ENCODE peak calls at places on chromosome 13, in seven cellular contexts. V is body of pancreas, E is right lobe of liver, Y is lower leg skin, Q is uterus, B is heart left ventricle, O is A549. T is an unnamed sample.

GRCh38 chr13:107456431-107456830 is 758.9 kb downstream of the LIG4 start:
- DNase-seq in V (no peak), E (no peak), Y (no peak), Q (no peak), B (no peak), O (no peak), T (no peak)

GRCh38 chr13:93558637-93559036 is 332.0 kb downstream of the GPC6 start:
- DNase-seq in V (no peak), E (no peak), Y (no peak), Q (no peak), B (no peak), O (no peak), T (no peak)

GRCh38 chr13:41848435-41849255 is 112.3 kb downstream of the VWA8 start:
- DNase-seq in V (no peak), E (no peak), Y (no peak), Q (no peak), B (no peak), O (no peak), T (no peak)

GRCh38 chr13:45989607-45990006 is 62.9 kb downstream of the ZC3H13 start:
- DNase-seq in V (no peak), E (no peak), Y (no peak), Q (no peak), B (no peak), O (no peak), T (no peak)

GRCh38 chr13:74036373-74036772 is 97.8 kb downstream of the KLF12 start:
- DNase-seq in V (no peak), E (no peak), Y (peak), Q (no peak), B (no peak), O (no peak), T (no peak)

GRCh38 chr13:54705738-54706137 is 1677.1 kb downstream of the OLFM4 start:
- DNase-seq in V (no peak), E (no peak), Y (no peak), Q (no peak), B (no peak), O (no peak), T (no peak)

GRCh38 chr13:24130134-24130792 is 30.3 kb upstream of the SPATA13 start:
- DNase-seq in V (no peak), E (no peak), Y (no peak), Q (no peak), B (no peak), O (no peak), T (no peak)

GRCh38 chr13:73000027-73000674 is 58.7 kb upstream of the KLF5 start:
- DNase-seq in V (no peak), E (no peak), Y (no peak), Q (no peak), B (no peak), O (no peak), T (no peak)

GRCh38 chr13:41231786-41232185 is 31.6 kb downstream of the MTRF1 start:
- DNase-seq in V (peak), E (no peak), Y (no peak), Q (no peak), B (peak), O (no peak), T (peak)

GRCh38 chr13:73741111-73741510 is 393.1 kb downstream of the KLF12 start:
- DNase-seq in V (no peak), E (no peak), Y (no peak), Q (no peak), B (no peak), O (no peak), T (no peak)

GRCh38 chr13:59445812-59446211 is 717.9 kb downstream of the DIAPH3 start:
- DNase-seq in V (no peak), E (no peak), Y (no peak), Q (no peak), B (no peak), O (no peak), T (no peak)

GRCh38 chr13:81487151-81487550 is 1146.2 kb upstream of the SPRY2 start:
- DNase-seq in V (peak), E (no peak), Y (no peak), Q (no peak), B (no peak), O (no peak), T (peak)

GRCh38 chr13:46403851-46404731 is 17.0 kb upstream of the RUBCNL start:
- DNase-seq in V (no peak), E (no peak), Y (no peak), Q (no peak), B (no peak), O (no peak), T (no peak)

GRCh38 chr13:52161193-52161646 is 1.8 kb upstream of the NEK3 start:
- DNase-seq in V (no peak), E (no peak), Y (no peak), Q (no peak), B (no peak), O (no peak), T (no peak)

GRCh38 chr13:96925466-96925865 is 68.8 kb downstream of the OXGR1 start:
- DNase-seq in V (no peak), E (no peak), Y (no peak), Q (no peak), B (no peak), O (no peak), T (no peak)

GRCh38 chr13:61486496-61486895 is 70.8 kb upstream of the PCDH20 start:
- DNase-seq in V (no peak), E (no peak), Y (no peak), Q (no peak), B (no peak), O (no peak), T (no peak)

GRCh38 chr13:25203256-25203794 is 31.2 kb upstream of the AMER2 start:
- DNase-seq in V (no peak), E (no peak), Y (no peak), Q (no peak), B (no peak), O (no peak), T (no peak)

GRCh38 chr13:30791354-30791921 is 56.1 kb downstream of the ALOX5AP start:
- DNase-seq in V (no peak), E (no peak), Y (no peak), Q (no peak), B (peak), O (no peak), T (no peak)

GRCh38 chr13:111217661-111218060 is 102.6 kb downstream of the ARHGEF7 start:
- DNase-seq in V (peak), E (peak), Y (no peak), Q (no peak), B (no peak), O (no peak), T (no peak)

GRCh38 chr13:63336549-63336948 is 1920.9 kb upstream of the PCDH20 start:
- DNase-seq in V (no peak), E (no peak), Y (no peak), Q (no peak), B (no peak), O (no peak), T (no peak)

GRCh38 chr13:30725331-30726085 is 9.8 kb upstream of the ALOX5AP start:
- DNase-seq in V (peak), E (peak), Y (no peak), Q (no peak), B (no peak), O (no peak), T (no peak)

GRCh38 chr13:107348931-107349330 is 781.0 kb upstream of the ARGLU1 start:
- DNase-seq in V (no peak), E (no peak), Y (no peak), Q (no peak), B (no peak), O (no peak), T (no peak)

GRCh38 chr13:62320129-62320724 is 904.6 kb upstream of the PCDH20 start:
- DNase-seq in V (no peak), E (no peak), Y (no peak), Q (no peak), B (no peak), O (peak), T (peak)

GRCh38 chr13:101767096-101767495 is 314.6 kb downstream of the ITGBL1 start:
- DNase-seq in V (no peak), E (no peak), Y (no peak), Q (no peak), B (no peak), O (no peak), T (no peak)

GRCh38 chr13:79593121-79593520 is 112.2 kb downstream of the NDFIP2 start:
- DNase-seq in V (no peak), E (no peak), Y (no peak), Q (no peak), B (no peak), O (no peak), T (no peak)

GRCh38 chr13:71017607-71018006 is 849.4 kb downstream of the DACH1 start:
- DNase-seq in V (no peak), E (no peak), Y (no peak), Q (no peak), B (no peak), O (no peak), T (no peak)

GRCh38 chr13:97133554-97133953 is 88.6 kb upstream of the MBNL2 start:
- DNase-seq in V (no peak), E (no peak), Y (no peak), Q (no peak), B (no peak), O (no peak), T (no peak)

GRCh38 chr13:56393549-56393948 is 747.2 kb upstream of the PRR20A start:
- DNase-seq in V (no peak), E (no peak), Y (no peak), Q (no peak), B (no peak), O (no peak), T (no peak)

GRCh38 chr13:19586904-19587634 is 25.7 kb upstream of the TPTE2 start:
- DNase-seq in V (peak), E (no peak), Y (no peak), Q (no peak), B (no peak), O (no peak), T (peak)

GRCh38 chr13:75687145-75687763 is 51.1 kb downstream of the LMO7 start:
- DNase-seq in V (no peak), E (no peak), Y (no peak), Q (no peak), B (no peak), O (no peak), T (peak)

GRCh38 chr13:50613356-50613831 is 230.1 kb downstream of the DLEU7 start:
- DNase-seq in V (no peak), E (no peak), Y (no peak), Q (no peak), B (no peak), O (no peak), T (peak)

GRCh38 chr13:27086599-27087265 is 84.9 kb downstream of the USP12 start:
- DNase-seq in V (no peak), E (no peak), Y (no peak), Q (no peak), B (no peak), O (no peak), T (no peak)

GRCh38 chr13:40189885-40190655 is 476.4 kb downstream of the FOXO1 start:
- DNase-seq in V (no peak), E (no peak), Y (no peak), Q (no peak), B (no peak), O (no peak), T (no peak)

GRCh38 chr13:45859682-45860081 is 8.1 kb upstream of the SIAH3 start:
- DNase-seq in V (no peak), E (no peak), Y (no peak), Q (no peak), B (no peak), O (no peak), T (no peak)

GRCh38 chr13:113996912-113997745 is 23.3 kb upstream of the C13orf46 start:
- DNase-seq in V (no peak), E (no peak), Y (no peak), Q (no peak), B (no peak), O (no peak), T (no peak)

GRCh38 chr13:109254271-109254670 is 532.1 kb downstream of the IRS2 start:
- DNase-seq in V (no peak), E (no peak), Y (no peak), Q (no peak), B (no peak), O (no peak), T (no peak)

DNA sequence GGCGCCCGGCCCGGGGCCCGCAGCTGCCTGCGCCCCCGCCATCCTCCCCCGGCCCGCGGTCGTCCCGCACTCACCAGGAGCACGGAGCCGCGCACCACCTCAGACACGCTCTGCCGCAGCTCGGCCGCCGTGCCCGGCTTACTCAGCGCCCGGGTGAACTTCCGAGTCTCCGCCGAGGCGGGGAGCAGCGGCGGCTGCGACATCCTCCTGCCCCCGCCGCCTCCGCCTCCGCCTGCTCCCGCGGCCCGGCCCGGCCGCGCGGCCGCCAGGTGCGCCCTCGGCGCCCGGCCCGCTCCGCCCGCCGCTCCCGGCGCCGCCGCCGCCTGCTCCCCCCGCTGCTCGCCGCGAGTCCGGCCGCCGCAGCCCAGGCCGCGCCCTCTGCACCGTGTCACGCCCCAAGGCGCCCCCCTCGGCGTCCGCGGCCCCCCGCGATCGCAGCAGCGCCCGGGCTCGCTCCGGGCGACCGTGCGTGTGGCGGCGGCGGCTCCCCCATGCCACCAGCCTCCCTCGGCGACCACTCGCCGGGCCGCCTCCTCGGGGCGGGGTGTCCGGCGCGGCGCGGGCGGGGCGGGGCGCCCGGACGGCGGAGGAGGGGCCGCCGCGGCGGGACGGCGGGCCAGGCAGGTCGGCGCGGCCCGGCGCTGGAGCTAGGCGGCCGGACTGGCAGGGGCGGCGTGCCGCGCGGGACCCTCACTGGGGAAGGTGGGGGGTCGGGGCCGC is 108.4 kb upstream of the DOCK9 start:
- DNase-seq in V (peak), E (peak), Y (no peak), Q (peak), B (peak), O (peak), T (peak)
- TF ChIP-seq POLR2A in V (no peak), E (peak), Y (no peak), Q (peak), B (no peak), O (peak), T (no peak)

GRCh38 chr13:48001127-48001881 is at the start of gene SUCLA2:
- DNase-seq in V (peak), E (peak), Y (peak), Q (peak), B (peak), O (peak), T (peak)
- TF ChIP-seq POLR2A in V (peak), E (peak), Y (no peak), Q (peak), B (peak), O (peak), T (peak)

GRCh38 chr13:112978561-112979405 is 9.8 kb downstream of the MCF2L start:
- DNase-seq in V (no peak), E (no peak), Y (no peak), Q (peak), B (peak), O (no peak), T (no peak)
- TF ChIP-seq POLR2A in V (no peak), E (peak), Y (no peak), Q (peak), B (peak), O (no peak), T (no peak)

GRCh38 chr13:21897140-21897539 is 226.3 kb downstream of the FGF9 start:
- DNase-seq in V (no peak), E (no peak), Y (no peak), Q (no peak), B (no peak), O (no peak), T (no peak)

GRCh38 chr13:21898461-21898860 is 227.6 kb downstream of the FGF9 start:
- DNase-seq in V (no peak), E (no peak), Y (no peak), Q (no peak), B (no peak), O (no peak), T (no peak)

GRCh38 chr13:21894091-21894490 is 223.2 kb downstream of the FGF9 start:
- DNase-seq in V (no peak), E (no peak), Y (no peak), Q (no peak), B (no peak), O (no peak), T (no peak)

GRCh38 chr13:21895769-21896168 is 224.9 kb downstream of the FGF9 start:
- DNase-seq in V (no peak), E (no peak), Y (no peak), Q (no peak), B (no peak), O (no peak), T (no peak)

DNA sequence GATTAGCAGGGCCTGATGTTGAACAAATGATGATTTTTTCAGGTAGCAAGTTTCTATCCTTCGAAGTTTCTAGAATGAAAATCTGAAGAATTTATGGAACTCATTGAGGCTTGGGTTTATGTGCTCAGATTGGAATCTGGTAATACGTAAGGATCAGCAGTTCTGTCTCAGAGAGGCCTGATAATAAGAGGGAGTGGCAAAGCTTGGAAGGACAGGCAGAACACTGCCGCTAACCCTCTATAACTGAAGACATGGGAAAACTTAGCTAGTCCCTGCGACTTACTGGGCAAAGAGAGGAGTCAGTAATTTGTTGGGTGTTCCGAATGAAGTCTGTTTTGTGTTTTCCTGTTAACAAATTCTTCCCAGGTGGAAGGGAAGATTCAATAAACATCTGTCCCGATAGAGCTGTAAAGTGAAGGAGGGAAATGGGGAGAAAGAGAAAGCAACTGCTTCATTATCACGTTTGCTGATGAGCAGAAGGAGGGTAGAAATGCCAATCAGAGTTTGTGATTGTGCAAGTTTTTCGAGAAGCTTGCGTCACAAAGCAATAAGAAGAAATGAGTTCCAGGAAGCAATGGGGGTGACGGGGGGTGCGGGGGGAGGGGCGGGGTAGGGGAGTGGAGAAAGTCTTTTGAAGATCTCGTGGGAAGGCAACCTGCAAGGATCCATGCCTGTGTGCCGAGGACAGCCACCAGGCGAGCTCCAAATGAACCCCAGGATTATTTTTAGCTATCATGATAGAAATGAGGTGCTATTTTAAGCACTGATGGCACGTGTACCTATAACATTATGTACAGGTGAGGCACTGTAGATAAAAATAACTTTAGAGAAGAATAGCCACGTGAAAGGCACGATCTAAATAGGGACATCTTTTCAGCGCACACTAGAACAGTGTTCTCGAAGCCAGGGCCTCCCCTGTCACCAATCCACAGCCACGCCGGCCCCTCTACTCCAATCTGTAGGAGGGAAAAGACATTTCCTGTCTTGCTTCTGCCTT is 224.1 kb downstream of the FGF9 start:
- DNase-seq in V (no peak), E (no peak), Y (no peak), Q (no peak), B (no peak), O (no peak), T (no peak)
- TF ChIP-seq POLR2A in V (no peak), E (no peak), Y (no peak), Q (no peak), B (no peak), O (no peak), T (no peak)

GRCh38 chr13:48975926-48976676 is 389 bp downstream of the FNDC3A start:
- DNase-seq in V (peak), E (peak), Y (peak), Q (peak), B (peak), O (peak), T (peak)

GRCh38 chr13:48977973-48978372 is 2.3 kb downstream of the FNDC3A start:
- DNase-seq in V (no peak), E (no peak), Y (no peak), Q (no peak), B (no peak), O (no peak), T (no peak)

GRCh38 chr13:48978942-48979601 is 3.4 kb downstream of the FNDC3A start:
- DNase-seq in V (no peak), E (no peak), Y (no peak), Q (no peak), B (no peak), O (no peak), T (peak)

GRCh38 chr13:48975101-48975925 is at the start of gene FNDC3A:
- DNase-seq in V (peak), E (peak), Y (peak), Q (peak), B (peak), O (peak), T (peak)

GRCh38 chr13:48976677-48977625 is 1.2 kb downstream of the FNDC3A start:
- DNase-seq in V (no peak), E (no peak), Y (peak), Q (no peak), B (no peak), O (no peak), T (peak)
- TF ChIP-seq POLR2A in V (peak), E (peak), Y (no peak), Q (no peak), B (no peak), O (no peak), T (no peak)

GRCh38 chr13:42990991-42991891 is 800 bp downstream of the EPSTI1 start:
- DNase-seq in V (no peak), E (no peak), Y (no peak), Q (no peak), B (no peak), O (no peak), T (no peak)

GRCh38 chr13:42994878-42995277 is 2.8 kb upstream of the EPSTI1 start:
- DNase-seq in V (no peak), E (no peak), Y (no peak), Q (no peak), B (no peak), O (no peak), T (no peak)

GRCh38 chr13:42990147-42990990 is 1.7 kb downstream of the EPSTI1 start:
- DNase-seq in V (no peak), E (no peak), Y (no peak), Q (no peak), B (no peak), O (no peak), T (no peak)

GRCh38 chr13:42992585-42993122 is 613 bp upstream of the EPSTI1 start:
- DNase-seq in V (no peak), E (no peak), Y (no peak), Q (no peak), B (no peak), O (no peak), T (no peak)

GRCh38 chr13:42991892-42992584 is at the start of gene EPSTI1:
- DNase-seq in V (peak), E (peak), Y (peak), Q (peak), B (peak), O (no peak), T (peak)
- TF ChIP-seq POLR2A in V (no peak), E (peak), Y (no peak), Q (no peak), B (no peak), O (no peak), T (peak)

GRCh38 chr13:33205804-33206221 is 79.7 kb downstream of the STARD13 start:
- DNase-seq in V (peak), E (no peak), Y (no peak), Q (no peak), B (peak), O (no peak), T (peak)
- TF ChIP-seq POLR2A in V (no peak), E (no peak), Y (no peak), Q (no peak), B (no peak), O (no peak), T (no peak)

T was measured in erythroblast.